ENCODE peak calls at places on chromosome 11, in ten cellular contexts. B, X, A, N, F, G, W, E, Q and K are unnamed samples.

GRCh38 chr11:64592656-64593055 is 1.6 kb downstream of the SLC22A12 start:
- DNase-seq in F (no peak), X (no peak), W (no peak), E (no peak), B (no peak), Q (no peak), A (no peak), G (no peak), N (no peak), K (no peak)

GRCh38 chr11:45154276-45154675 is 7.8 kb downstream of the PRDM11 start:
- DNase-seq in W (no peak), A (no peak), G (no peak), Q (no peak), B (peak; percentile 38), X (no peak), E (no peak), N (no peak), F (no peak), K (no peak)

GRCh38 chr11:84543367-84544159 is 1083.6 kb downstream of the DLG2 start:
- DNase-seq in A (no peak), W (no peak), F (no peak), G (no peak), E (no peak), B (no peak), N (no peak), X (no peak), Q (peak; percentile 14), K (no peak)

GRCh38 chr11:118766035-118766434 is 24.9 kb downstream of the DDX6 start:
- DNase-seq in N (no peak), A (no peak), Q (no peak), X (no peak), W (no peak), F (no peak), E (no peak), G (no peak), B (no peak), K (no peak)

GRCh38 chr11:44983786-44984185 is 33.1 kb upstream of the TP53I11 start:
- DNase-seq in G (no peak), N (no peak), F (no peak), Q (no peak), A (no peak), E (no peak), W (no peak), X (no peak), B (no peak), K (no peak)

GRCh38 chr11:84865257-84865656 is 761.9 kb downstream of the DLG2 start:
- DNase-seq in B (no peak), Q (no peak), A (peak; percentile 91), X (no peak), N (no peak), W (no peak), E (no peak), G (no peak), F (no peak), K (peak; percentile 43)

GRCh38 chr11:20610825-20611224 is 11.4 kb downstream of the SLC6A5 start:
- DNase-seq in Q (no peak), G (peak; percentile 71), F (peak; percentile 81), E (no peak), W (no peak), A (no peak), B (no peak), N (peak; percentile 56), X (no peak), K (peak; percentile 59)

GRCh38 chr11:77669848-77670511 is 32.4 kb upstream of the CLNS1A start:
- DNase-seq in F (peak; percentile 18), B (no peak), E (peak; percentile 68), G (no peak), W (no peak), Q (no peak), X (no peak), N (peak; percentile 11), A (peak; percentile 68), K (no peak)

GRCh38 chr11:101129203-101129943 is at the start of gene PGR:
- DNase-seq in Q (peak; percentile 42), A (no peak), B (peak; percentile 62), E (no peak), N (no peak), G (no peak), F (no peak), X (no peak), W (no peak), K (no peak)

GRCh38 chr11:57031541-57031940 is 42.8 kb downstream of the OR5AK2 start:
- DNase-seq in E (no peak), F (peak; percentile 74), G (no peak), A (no peak), N (peak; percentile 59), B (no peak), Q (no peak), X (no peak), W (no peak), K (no peak)

GRCh38 chr11:11969380-11970215 is 38.8 kb downstream of the DKK3 start:
- DNase-seq in W (no peak), N (no peak), F (no peak), G (no peak), A (no peak), X (no peak), Q (no peak), B (no peak), E (no peak), K (no peak)

DNA sequence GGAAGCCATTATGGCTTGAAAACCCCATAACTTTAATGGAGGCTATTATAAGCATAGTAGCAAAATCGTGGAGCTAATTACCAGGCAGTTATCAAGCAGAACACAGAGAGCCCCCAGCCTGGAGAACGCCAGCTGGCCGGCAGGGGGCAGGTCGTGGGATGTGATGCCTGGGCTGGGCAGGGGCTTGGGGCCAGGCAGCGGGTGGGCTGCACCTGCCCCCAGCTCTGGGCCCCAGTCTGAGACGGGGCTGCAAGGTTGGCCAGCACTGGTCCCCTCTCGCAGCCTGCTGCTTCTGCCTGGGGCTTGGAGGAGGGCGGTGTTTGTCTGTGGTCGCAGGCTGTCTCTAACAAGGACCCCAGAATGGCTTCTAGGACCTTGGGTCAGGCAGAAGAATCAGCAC is 20.9 kb downstream of the B3GAT1 start:
- DNase-seq in N (no peak), A (no peak), X (no peak), W (no peak), Q (no peak), G (no peak), F (no peak), E (no peak), B (no peak), K (no peak)
- TF ChIP-seq CTCF in N (no peak), A (peak; percentile 16), X (no peak), W (peak; percentile 15), Q (no peak), G (no peak), F (no peak), E (no peak), B (no peak), K (no peak)

GRCh38 chr11:122816701-122817100 is 21.6 kb upstream of the CRTAM start:
- DNase-seq in A (no peak), Q (no peak), B (no peak), W (no peak), N (peak; percentile 72), X (no peak), F (peak; percentile 49), E (no peak), G (no peak), K (no peak)

GRCh38 chr11:122813176-122813917 is 25.0 kb upstream of the CRTAM start:
- DNase-seq in X (no peak), N (no peak), A (no peak), W (no peak), E (no peak), B (no peak), G (no peak), F (no peak), Q (no peak), K (no peak)

GRCh38 chr11:122812612-122813011 is 25.7 kb upstream of the CRTAM start:
- DNase-seq in X (no peak), E (no peak), F (no peak), W (no peak), A (no peak), B (no peak), G (no peak), N (no peak), Q (no peak), K (no peak)

GRCh38 chr11:122815900-122816299 is 22.4 kb upstream of the CRTAM start:
- DNase-seq in Q (no peak), B (no peak), X (no peak), W (no peak), F (no peak), E (no peak), A (no peak), G (no peak), N (no peak), K (no peak)

DNA sequence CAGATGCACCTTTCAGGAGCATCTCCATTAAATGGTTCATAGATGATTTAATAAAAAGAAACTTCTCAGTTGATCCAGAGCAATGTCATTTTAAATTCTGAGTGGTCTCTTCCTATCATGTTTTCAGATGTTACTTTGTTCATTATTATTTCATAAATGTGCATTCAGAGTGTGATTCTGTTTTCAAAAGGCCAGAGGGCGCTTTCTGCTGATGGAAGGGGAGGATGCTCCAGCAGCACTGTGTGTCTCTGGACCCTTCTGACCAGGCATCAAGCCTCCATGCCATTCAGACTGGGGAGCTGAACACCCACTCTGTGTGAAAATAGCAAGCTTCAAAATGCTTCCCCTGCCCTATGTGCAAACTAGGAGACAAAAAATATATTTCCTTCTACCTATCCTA is 23.9 kb upstream of the CRTAM start:
- DNase-seq in W (no peak), E (no peak), X (no peak), A (peak; percentile 48), Q (no peak), N (no peak), F (peak; percentile 10), B (no peak), G (no peak), K (no peak)
- TF ChIP-seq CTCF in W (peak; percentile 55), E (no peak), X (peak; percentile 34), A (peak; percentile 75), Q (no peak), N (peak; percentile 15), F (peak; percentile 30), B (no peak), G (peak; percentile 50), K (no peak)

DNA sequence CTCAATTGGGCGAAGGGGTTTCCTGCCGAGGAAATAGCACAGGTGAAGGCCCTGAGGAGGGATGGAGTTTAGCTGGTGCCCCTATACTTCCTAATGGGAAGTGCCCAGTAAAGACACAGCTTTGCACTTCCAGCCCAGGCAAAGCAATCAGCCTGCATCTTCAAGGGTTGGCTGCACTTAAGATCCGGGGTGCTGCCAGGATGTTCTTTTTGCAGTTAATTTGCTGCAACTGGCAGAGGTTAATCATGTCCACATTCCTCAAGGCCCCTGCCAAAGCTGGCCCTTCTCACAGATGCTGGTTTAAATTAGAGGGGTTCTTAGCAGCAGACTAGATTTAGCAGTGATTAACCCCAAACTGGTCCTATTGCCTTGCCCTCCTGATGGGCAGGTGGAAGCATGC is 137.7 kb upstream of the NAV2 start:
- DNase-seq in N (no peak), Q (no peak), E (no peak), F (no peak), G (no peak), X (no peak), B (no peak), A (no peak), W (no peak), K (no peak)
- TF ChIP-seq CTCF in N (no peak), Q (no peak), E (no peak), F (no peak), G (no peak), X (no peak), B (no peak), A (no peak), W (no peak), K (no peak)

DNA sequence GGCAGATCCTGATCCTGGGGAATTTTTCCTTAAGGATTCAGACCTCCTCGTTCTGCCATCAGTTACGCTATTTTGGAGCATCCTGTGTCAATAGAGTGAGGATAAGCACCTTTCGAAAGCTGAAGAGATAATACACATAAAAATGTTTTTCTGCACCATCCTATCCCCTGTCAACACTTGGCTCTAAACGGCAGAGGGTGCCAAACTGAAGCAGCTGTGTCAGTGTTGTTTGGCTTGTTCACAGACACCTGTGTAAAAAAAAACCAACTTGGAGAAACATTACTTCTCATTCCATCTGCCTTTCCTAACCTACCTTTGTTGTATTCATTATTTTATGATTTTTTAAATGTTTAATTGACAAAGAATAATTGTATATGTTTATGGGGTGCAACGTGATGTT is 417.0 kb upstream of the DDI1 start:
- DNase-seq in N (no peak), G (no peak), E (no peak), W (no peak), X (no peak), Q (no peak), A (peak; percentile 62), B (no peak), F (no peak), K (peak; percentile 34)
- TF ChIP-seq CTCF in N (peak; percentile 28), G (peak; percentile 59), E (no peak), W (no peak), X (no peak), Q (peak; percentile 18), A (peak; percentile 65), B (no peak), F (peak; percentile 24), K (peak; percentile 29)